ENCODE peak calls at places on chromosomes 12 and 14, in six cellular contexts. One of them, this sample, is unnamed.

GRCh38 chr14:91228112-91229004 is 16.1 kb downstream of the GPR68 start:
- DNase-seq in osteocyte: no peak
- DNase-seq in CD8-positive, alpha-beta T cell: peak
- DNase-seq in AG09309: peak
- DNase-seq in cortex of kidney: no peak
- DNase-seq in effector CD8-positive, alpha-beta T cell: peak
- DNase-seq in this sample: peak

GRCh38 chr14:64438181-64438839 is 27.0 kb upstream of the AKAP5 start:
- DNase-seq in osteocyte: no peak
- DNase-seq in CD8-positive, alpha-beta T cell: no peak
- DNase-seq in AG09309: peak
- DNase-seq in cortex of kidney: no peak
- DNase-seq in effector CD8-positive, alpha-beta T cell: no peak
- DNase-seq in this sample: no peak

GRCh38 chr12:39440781-39441180 is 2.1 kb downstream of the KIF21A start:
- DNase-seq in osteocyte: no peak
- DNase-seq in CD8-positive, alpha-beta T cell: no peak
- DNase-seq in AG09309: no peak
- DNase-seq in cortex of kidney: no peak
- DNase-seq in effector CD8-positive, alpha-beta T cell: no peak
- DNase-seq in this sample: peak

GRCh38 chr14:98198385-98198784 is 1073.6 kb downstream of the BCL11B start:
- DNase-seq in osteocyte: no peak
- DNase-seq in CD8-positive, alpha-beta T cell: peak
- DNase-seq in AG09309: no peak
- DNase-seq in cortex of kidney: no peak
- DNase-seq in effector CD8-positive, alpha-beta T cell: no peak
- DNase-seq in this sample: no peak

GRCh38 chr12:124919646-124920352 is 5.3 kb upstream of the UBC start:
- DNase-seq in osteocyte: no peak
- DNase-seq in CD8-positive, alpha-beta T cell: peak
- DNase-seq in AG09309: no peak
- DNase-seq in cortex of kidney: no peak
- DNase-seq in effector CD8-positive, alpha-beta T cell: no peak
- DNase-seq in this sample: peak

GRCh38 chr12:47841910-47842309 is 22.2 kb upstream of the HDAC7 start:
- DNase-seq in osteocyte: no peak
- DNase-seq in CD8-positive, alpha-beta T cell: no peak
- DNase-seq in AG09309: no peak
- DNase-seq in cortex of kidney: no peak
- DNase-seq in effector CD8-positive, alpha-beta T cell: no peak
- DNase-seq in this sample: no peak

GRCh38 chr12:63822352-63822751 is 22.1 kb upstream of the SRGAP1 start:
- DNase-seq in osteocyte: no peak
- DNase-seq in CD8-positive, alpha-beta T cell: no peak
- DNase-seq in AG09309: no peak
- DNase-seq in cortex of kidney: no peak
- DNase-seq in effector CD8-positive, alpha-beta T cell: no peak
- DNase-seq in this sample: no peak

GRCh38 chr12:27002141-27002540 is 12.0 kb downstream of the TM7SF3 start:
- DNase-seq in osteocyte: no peak
- DNase-seq in CD8-positive, alpha-beta T cell: no peak
- DNase-seq in AG09309: no peak
- DNase-seq in cortex of kidney: no peak
- DNase-seq in effector CD8-positive, alpha-beta T cell: no peak
- DNase-seq in this sample: no peak

GRCh38 chr12:91810077-91810476 is 335.6 kb downstream of the BTG1 start:
- DNase-seq in osteocyte: no peak
- DNase-seq in CD8-positive, alpha-beta T cell: no peak
- DNase-seq in AG09309: no peak
- DNase-seq in cortex of kidney: no peak
- DNase-seq in effector CD8-positive, alpha-beta T cell: no peak
- DNase-seq in this sample: no peak

GRCh38 chr14:64682173-64682710 is 22.0 kb upstream of the PLEKHG3 start:
- DNase-seq in osteocyte: peak
- DNase-seq in CD8-positive, alpha-beta T cell: no peak
- DNase-seq in AG09309: peak
- DNase-seq in cortex of kidney: no peak
- DNase-seq in effector CD8-positive, alpha-beta T cell: no peak
- DNase-seq in this sample: no peak

GRCh38 chr14:65301862-65302539 is 110.5 kb upstream of the FUT8 start:
- DNase-seq in osteocyte: no peak
- DNase-seq in CD8-positive, alpha-beta T cell: no peak
- DNase-seq in AG09309: no peak
- DNase-seq in cortex of kidney: no peak
- DNase-seq in effector CD8-positive, alpha-beta T cell: no peak
- DNase-seq in this sample: no peak

GRCh38 chr12:52461693-52462092 is 9.7 kb upstream of the KRT6B start:
- DNase-seq in osteocyte: no peak
- DNase-seq in CD8-positive, alpha-beta T cell: no peak
- DNase-seq in AG09309: no peak
- DNase-seq in cortex of kidney: no peak
- DNase-seq in effector CD8-positive, alpha-beta T cell: no peak
- DNase-seq in this sample: no peak

GRCh38 chr12:11630046-11630706 is 19.3 kb upstream of the ETV6 start:
- DNase-seq in osteocyte: no peak
- DNase-seq in CD8-positive, alpha-beta T cell: no peak
- DNase-seq in AG09309: no peak
- DNase-seq in cortex of kidney: no peak
- DNase-seq in effector CD8-positive, alpha-beta T cell: no peak
- DNase-seq in this sample: no peak

GRCh38 chr12:29505078-29505477 is 7.6 kb upstream of the OVCH1 start:
- DNase-seq in osteocyte: no peak
- DNase-seq in CD8-positive, alpha-beta T cell: no peak
- DNase-seq in AG09309: no peak
- DNase-seq in cortex of kidney: no peak
- DNase-seq in effector CD8-positive, alpha-beta T cell: no peak
- DNase-seq in this sample: no peak

GRCh38 chr14:56811596-56812363 is 1.5 kb upstream of the OTX2 start:
- DNase-seq in osteocyte: no peak
- DNase-seq in CD8-positive, alpha-beta T cell: no peak
- DNase-seq in AG09309: no peak
- DNase-seq in cortex of kidney: no peak
- DNase-seq in effector CD8-positive, alpha-beta T cell: no peak
- DNase-seq in this sample: no peak

GRCh38 chr14:52446355-52446754 is 106.0 kb downstream of the TXNDC16 start:
- DNase-seq in osteocyte: no peak
- DNase-seq in CD8-positive, alpha-beta T cell: no peak
- DNase-seq in AG09309: no peak
- DNase-seq in cortex of kidney: no peak
- DNase-seq in effector CD8-positive, alpha-beta T cell: no peak
- DNase-seq in this sample: no peak

GRCh38 chr14:98208074-98208675 is 1063.8 kb downstream of the BCL11B start:
- DNase-seq in osteocyte: no peak
- DNase-seq in CD8-positive, alpha-beta T cell: no peak
- DNase-seq in AG09309: no peak
- DNase-seq in cortex of kidney: no peak
- DNase-seq in effector CD8-positive, alpha-beta T cell: no peak
- DNase-seq in this sample: no peak

GRCh38 chr12:124411291-124411878 is 116.5 kb downstream of the RFLNA start:
- DNase-seq in osteocyte: no peak
- DNase-seq in CD8-positive, alpha-beta T cell: no peak
- DNase-seq in AG09309: peak
- DNase-seq in cortex of kidney: no peak
- DNase-seq in effector CD8-positive, alpha-beta T cell: no peak
- DNase-seq in this sample: peak

GRCh38 chr12:52945389-52946232 is 3.3 kb upstream of the KRT18 start:
- DNase-seq in osteocyte: no peak
- DNase-seq in CD8-positive, alpha-beta T cell: no peak
- DNase-seq in AG09309: no peak
- DNase-seq in cortex of kidney: no peak
- DNase-seq in effector CD8-positive, alpha-beta T cell: no peak
- DNase-seq in this sample: no peak

GRCh38 chr14:22303589-22304195 is 285.3 kb downstream of the DAD1 start:
- DNase-seq in osteocyte: no peak
- DNase-seq in CD8-positive, alpha-beta T cell: no peak
- DNase-seq in AG09309: no peak
- DNase-seq in cortex of kidney: no peak
- DNase-seq in effector CD8-positive, alpha-beta T cell: no peak
- DNase-seq in this sample: peak

GRCh38 chr12:93127582-93128331 is 198.7 kb upstream of the EEA1 start:
- DNase-seq in osteocyte: no peak
- DNase-seq in CD8-positive, alpha-beta T cell: no peak
- DNase-seq in AG09309: peak
- DNase-seq in cortex of kidney: no peak
- DNase-seq in effector CD8-positive, alpha-beta T cell: no peak
- DNase-seq in this sample: no peak

GRCh38 chr14:89957791-89958190 is 2.1 kb downstream of the TDP1 start:
- DNase-seq in osteocyte: no peak
- DNase-seq in CD8-positive, alpha-beta T cell: no peak
- DNase-seq in AG09309: no peak
- DNase-seq in cortex of kidney: no peak
- DNase-seq in effector CD8-positive, alpha-beta T cell: no peak
- DNase-seq in this sample: peak

GRCh38 chr12:88805692-88806091 is 225.4 kb upstream of the KITLG start:
- DNase-seq in osteocyte: no peak
- DNase-seq in CD8-positive, alpha-beta T cell: no peak
- DNase-seq in AG09309: no peak
- DNase-seq in cortex of kidney: no peak
- DNase-seq in effector CD8-positive, alpha-beta T cell: no peak
- DNase-seq in this sample: no peak

GRCh38 chr14:73627033-73627432 is 14.7 kb downstream of the ACOT6 start:
- DNase-seq in osteocyte: no peak
- DNase-seq in CD8-positive, alpha-beta T cell: no peak
- DNase-seq in AG09309: no peak
- DNase-seq in cortex of kidney: no peak
- DNase-seq in effector CD8-positive, alpha-beta T cell: no peak
- DNase-seq in this sample: no peak

GRCh38 chr14:23646648-23647549 is 10.7 kb downstream of the DHRS2 start:
- DNase-seq in osteocyte: no peak
- DNase-seq in CD8-positive, alpha-beta T cell: no peak
- DNase-seq in AG09309: no peak
- DNase-seq in cortex of kidney: no peak
- DNase-seq in effector CD8-positive, alpha-beta T cell: no peak
- DNase-seq in this sample: no peak

GRCh38 chr12:124369055-124369900 is 74.4 kb downstream of the RFLNA start:
- DNase-seq in osteocyte: peak
- DNase-seq in CD8-positive, alpha-beta T cell: no peak
- DNase-seq in AG09309: peak
- DNase-seq in cortex of kidney: no peak
- DNase-seq in effector CD8-positive, alpha-beta T cell: no peak
- DNase-seq in this sample: no peak

GRCh38 chr12:43285248-43285647 is 266.8 kb downstream of the ADAMTS20 start:
- DNase-seq in osteocyte: no peak
- DNase-seq in CD8-positive, alpha-beta T cell: no peak
- DNase-seq in AG09309: peak
- DNase-seq in cortex of kidney: no peak
- DNase-seq in effector CD8-positive, alpha-beta T cell: no peak
- DNase-seq in this sample: no peak

GRCh38 chr12:2693204-2693860 is 101.4 kb upstream of the FKBP4 start:
- DNase-seq in osteocyte: no peak
- DNase-seq in CD8-positive, alpha-beta T cell: no peak
- DNase-seq in AG09309: no peak
- DNase-seq in cortex of kidney: no peak
- DNase-seq in effector CD8-positive, alpha-beta T cell: no peak
- DNase-seq in this sample: no peak

GRCh38 chr14:89407856-89408255 is 9.2 kb downstream of the FOXN3 start:
- DNase-seq in osteocyte: no peak
- DNase-seq in CD8-positive, alpha-beta T cell: no peak
- DNase-seq in AG09309: no peak
- DNase-seq in cortex of kidney: no peak
- DNase-seq in effector CD8-positive, alpha-beta T cell: no peak
- DNase-seq in this sample: no peak

GRCh38 chr12:92675092-92675865 is 27.5 kb upstream of the PLEKHG7 start:
- DNase-seq in osteocyte: no peak
- DNase-seq in CD8-positive, alpha-beta T cell: no peak
- DNase-seq in AG09309: no peak
- DNase-seq in cortex of kidney: no peak
- DNase-seq in effector CD8-positive, alpha-beta T cell: no peak
- DNase-seq in this sample: peak

GRCh38 chr12:89880695-89881350 is 172.2 kb upstream of the ATP2B1 start:
- DNase-seq in osteocyte: no peak
- DNase-seq in CD8-positive, alpha-beta T cell: peak
- DNase-seq in AG09309: no peak
- DNase-seq in cortex of kidney: no peak
- DNase-seq in effector CD8-positive, alpha-beta T cell: no peak
- DNase-seq in this sample: no peak

GRCh38 chr12:6987956-6988573 is 17.4 kb downstream of the EMG1 start:
- DNase-seq in osteocyte: peak
- DNase-seq in CD8-positive, alpha-beta T cell: no peak
- DNase-seq in AG09309: no peak
- DNase-seq in cortex of kidney: no peak
- DNase-seq in effector CD8-positive, alpha-beta T cell: no peak
- DNase-seq in this sample: no peak

GRCh38 chr14:57182760-57183503 is 85.8 kb downstream of the EXOC5 start:
- DNase-seq in osteocyte: no peak
- DNase-seq in CD8-positive, alpha-beta T cell: no peak
- DNase-seq in AG09309: no peak
- DNase-seq in cortex of kidney: no peak
- DNase-seq in effector CD8-positive, alpha-beta T cell: no peak
- DNase-seq in this sample: peak

GRCh38 chr12:55997535-55997859 is 421 bp downstream of the SUOX start:
- DNase-seq in osteocyte: no peak
- DNase-seq in CD8-positive, alpha-beta T cell: no peak
- DNase-seq in AG09309: no peak
- DNase-seq in cortex of kidney: no peak
- DNase-seq in effector CD8-positive, alpha-beta T cell: no peak
- DNase-seq in this sample: no peak

GRCh38 chr12:29225834-29226233 is 76.8 kb downstream of the FAR2 start:
- DNase-seq in osteocyte: no peak
- DNase-seq in CD8-positive, alpha-beta T cell: no peak
- DNase-seq in AG09309: no peak
- DNase-seq in cortex of kidney: no peak
- DNase-seq in effector CD8-positive, alpha-beta T cell: no peak
- DNase-seq in this sample: no peak

GRCh38 chr12:50192241-50192640 is 25.1 kb upstream of the CERS5 start:
- DNase-seq in osteocyte: no peak
- DNase-seq in CD8-positive, alpha-beta T cell: no peak
- DNase-seq in AG09309: no peak
- DNase-seq in cortex of kidney: no peak
- DNase-seq in effector CD8-positive, alpha-beta T cell: no peak
- DNase-seq in this sample: no peak

GRCh38 chr12:100110276-100110675 is 32.4 kb downstream of the BLTP3B start:
- DNase-seq in osteocyte: no peak
- DNase-seq in CD8-positive, alpha-beta T cell: no peak
- DNase-seq in AG09309: no peak
- DNase-seq in cortex of kidney: no peak
- DNase-seq in effector CD8-positive, alpha-beta T cell: no peak
- DNase-seq in this sample: no peak

GRCh38 chr12:121637231-121637914 is 11.0 kb downstream of the ORAI1 start:
- DNase-seq in osteocyte: no peak
- DNase-seq in CD8-positive, alpha-beta T cell: peak
- DNase-seq in AG09309: no peak
- DNase-seq in cortex of kidney: no peak
- DNase-seq in effector CD8-positive, alpha-beta T cell: peak
- DNase-seq in this sample: no peak

GRCh38 chr12:123105427-123105826 is 45.5 kb downstream of the PITPNM2 start:
- DNase-seq in osteocyte: no peak
- DNase-seq in CD8-positive, alpha-beta T cell: no peak
- DNase-seq in AG09309: no peak
- DNase-seq in cortex of kidney: no peak
- DNase-seq in effector CD8-positive, alpha-beta T cell: no peak
- DNase-seq in this sample: no peak

This sample was measured in RKO.